ENCODE peak calls at places on chromosome 12, in ten cellular contexts. R is fibroblast of lung, D is natural killer cell, C is omental fat pad, T is brain microvascular endothelial cell, O is glutamatergic neuron, J is IMR-90, F is cardiac muscle cell, X is adrenal gland, I is transverse colon. S is an unnamed sample.

GRCh38 chr12:15752780-15753179 is 36.4 kb downstream of the EPS8 start:
- DNase-seq in R (peak; percentile 59), J (peak; percentile 80), X (no peak), C (no peak), T (no peak), O (no peak), I (no peak), F (peak; percentile 26), D (no peak), S (no peak)

GRCh38 chr12:72053604-72054003 is 115.0 kb downstream of the TPH2 start:
- DNase-seq in R (peak; percentile 39), F (no peak), X (no peak), J (no peak), C (no peak), I (no peak), O (no peak), D (no peak), T (peak; percentile 1), S (no peak)

GRCh38 chr12:88993655-88994054 is 358.6 kb downstream of the DUSP6 start:
- DNase-seq in R (peak; percentile 64), O (no peak), D (no peak), X (no peak), F (peak; percentile 80), I (no peak), C (no peak), J (peak; percentile 83), T (peak; percentile 24), S (peak; percentile 45)

GRCh38 chr12:9617124-9617523 is 9.4 kb upstream of the KLRB1 start:
- DNase-seq in O (no peak), I (no peak), D (no peak), R (no peak), C (no peak), X (no peak), F (no peak), J (no peak), T (no peak), S (no peak)

GRCh38 chr12:98646165-98646764 is 1.2 kb downstream of the APAF1 start:
- DNase-seq in C (no peak), I (no peak), X (no peak), O (no peak), T (no peak), D (no peak), J (peak; percentile 32), R (peak; percentile 54), F (peak; percentile 30), S (no peak)

GRCh38 chr12:48765753-48766162 is 23.1 kb downstream of the ADCY6 start:
- DNase-seq in O (no peak), X (no peak), I (no peak), F (peak; percentile 81), D (no peak), R (no peak), J (peak; percentile 45), T (peak; percentile 38), C (no peak), S (no peak)

GRCh38 chr12:124463341-124463861 is 104.0 kb downstream of the NCOR2 start:
- DNase-seq in C (no peak), J (no peak), X (no peak), D (no peak), I (no peak), F (no peak), R (no peak), O (no peak), T (no peak), S (no peak)

GRCh38 chr12:103960567-103961227 is 5.0 kb upstream of the TDG start:
- DNase-seq in I (no peak), T (no peak), D (no peak), J (no peak), R (no peak), F (no peak), C (no peak), O (no peak), X (no peak), S (no peak)

GRCh38 chr12:44748950-44749468 is 127.1 kb downstream of the NELL2 start:
- DNase-seq in I (no peak), O (no peak), X (no peak), R (no peak), J (no peak), C (no peak), F (no peak), T (no peak), D (no peak), S (no peak)

GRCh38 chr12:109069307-109070231 is 17.2 kb downstream of the USP30 start:
- DNase-seq in F (no peak), O (no peak), T (no peak), J (no peak), C (no peak), R (no peak), I (peak; percentile 81), D (no peak), X (no peak), S (no peak)

GRCh38 chr12:118053071-118053985 is 7.7 kb downstream of the WSB2 start:
- DNase-seq in O (no peak), F (no peak), R (no peak), J (peak; percentile 51), D (no peak), T (no peak), I (no peak), C (no peak), X (no peak), S (no peak)

GRCh38 chr12:29337325-29337724 is 43.6 kb downstream of the ERGIC2 start:
- DNase-seq in F (no peak), J (no peak), X (no peak), D (no peak), O (no peak), T (no peak), C (no peak), I (no peak), R (no peak), S (no peak)

GRCh38 chr12:998020-998874 is 7.2 kb downstream of the ERC1 start:
- DNase-seq in X (peak; percentile 63), F (no peak), T (no peak), D (no peak), C (no peak), J (peak; percentile 21), O (no peak), R (no peak), I (no peak), S (no peak)

GRCh38 chr12:84911331-84912190 is 1.0 kb downstream of the SLC6A15 start:
- DNase-seq in X (no peak), T (peak; percentile 89), I (peak; percentile 22), J (peak; percentile 56), O (peak; percentile 89), C (no peak), D (no peak), F (peak; percentile 81), R (peak; percentile 81), S (peak; percentile 22)

DNA sequence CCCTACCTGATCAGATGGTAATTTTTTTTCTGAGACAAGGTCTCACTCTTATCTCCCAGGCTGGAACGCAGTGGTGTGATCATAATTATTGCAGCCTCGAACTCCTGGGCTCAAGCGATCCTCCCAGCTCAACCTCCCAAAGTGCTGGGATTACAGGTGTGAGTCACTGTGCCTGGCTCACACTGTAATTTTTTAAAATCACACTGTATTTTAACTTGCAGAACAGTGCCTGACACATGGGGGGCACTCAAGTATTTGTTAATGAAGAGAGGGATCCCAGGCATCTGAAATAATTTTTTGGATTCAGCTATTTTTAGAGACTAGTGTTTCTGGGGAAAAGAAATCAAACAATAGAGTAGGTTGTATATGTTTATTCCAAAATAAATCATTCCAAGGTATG is 21.7 kb downstream of the LIMA1 start:
- DNase-seq in R (no peak), C (no peak), J (peak; percentile 28), T (no peak), D (no peak), I (no peak), O (no peak), X (no peak), F (peak; percentile 31), S (no peak)
- TF ChIP-seq CTCF in R (no peak), C (no peak), J (peak; percentile 24), T (no peak), D (no peak), I (no peak), O (no peak), X (no peak), F (peak; percentile 13), S (no peak)

GRCh38 chr12:2640281-2640680 is 154.5 kb upstream of the FKBP4 start:
- DNase-seq in R (no peak), O (no peak), I (peak; percentile 5), J (no peak), X (no peak), D (no peak), T (no peak), F (no peak), C (no peak), S (peak; percentile 38)
- TF ChIP-seq CTCF in R (peak; percentile 22), O (no peak), I (no peak), J (peak; percentile 7), X (no peak), D (no peak), T (peak; percentile 12), F (peak; percentile 16), C (no peak), S (peak; percentile 49)

DNA sequence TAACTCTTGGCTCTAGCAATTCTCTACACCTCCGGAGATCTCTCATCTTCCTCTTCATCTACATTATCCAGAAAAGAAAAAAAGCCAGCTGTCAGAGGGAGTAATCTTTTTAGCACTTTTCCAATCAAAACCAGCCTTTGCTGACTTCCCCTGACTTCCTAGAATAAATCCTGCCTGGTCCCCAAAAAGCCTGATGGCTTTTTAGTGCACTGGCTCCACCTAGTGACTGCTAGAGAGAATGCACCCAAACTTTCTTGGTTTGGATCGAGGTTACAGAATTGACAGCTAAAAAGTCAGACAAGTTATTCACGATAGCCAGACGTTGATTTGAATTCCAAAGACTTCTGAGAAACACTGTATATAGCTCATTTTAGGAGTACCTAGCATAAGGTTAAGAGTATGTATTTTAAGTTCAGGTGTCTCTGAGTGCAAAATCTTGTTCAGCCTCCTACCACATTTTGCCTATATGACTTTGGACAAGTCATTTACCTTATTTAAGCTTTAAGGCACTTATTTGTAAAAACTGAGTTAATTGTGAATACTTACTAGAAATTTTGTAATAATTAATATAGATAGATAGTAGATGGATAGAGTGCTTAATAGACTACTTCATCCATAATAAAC is 185.7 kb upstream of the GRIN2B start:
- DNase-seq in C (no peak), F (peak; percentile 64), T (peak; percentile 46), X (peak; percentile 44), O (peak; percentile 60), R (peak; percentile 18), J (peak; percentile 41), D (no peak), I (peak; percentile 46), S (no peak)
- TF ChIP-seq CTCF in C (peak; percentile 38), F (peak; percentile 96), T (peak; percentile 98), X (peak; percentile 91), O (peak; percentile 93), R (peak; percentile 99), J (peak; percentile 95), D (peak; percentile 97), I (peak; percentile 88), S (peak; percentile 98)

DNA sequence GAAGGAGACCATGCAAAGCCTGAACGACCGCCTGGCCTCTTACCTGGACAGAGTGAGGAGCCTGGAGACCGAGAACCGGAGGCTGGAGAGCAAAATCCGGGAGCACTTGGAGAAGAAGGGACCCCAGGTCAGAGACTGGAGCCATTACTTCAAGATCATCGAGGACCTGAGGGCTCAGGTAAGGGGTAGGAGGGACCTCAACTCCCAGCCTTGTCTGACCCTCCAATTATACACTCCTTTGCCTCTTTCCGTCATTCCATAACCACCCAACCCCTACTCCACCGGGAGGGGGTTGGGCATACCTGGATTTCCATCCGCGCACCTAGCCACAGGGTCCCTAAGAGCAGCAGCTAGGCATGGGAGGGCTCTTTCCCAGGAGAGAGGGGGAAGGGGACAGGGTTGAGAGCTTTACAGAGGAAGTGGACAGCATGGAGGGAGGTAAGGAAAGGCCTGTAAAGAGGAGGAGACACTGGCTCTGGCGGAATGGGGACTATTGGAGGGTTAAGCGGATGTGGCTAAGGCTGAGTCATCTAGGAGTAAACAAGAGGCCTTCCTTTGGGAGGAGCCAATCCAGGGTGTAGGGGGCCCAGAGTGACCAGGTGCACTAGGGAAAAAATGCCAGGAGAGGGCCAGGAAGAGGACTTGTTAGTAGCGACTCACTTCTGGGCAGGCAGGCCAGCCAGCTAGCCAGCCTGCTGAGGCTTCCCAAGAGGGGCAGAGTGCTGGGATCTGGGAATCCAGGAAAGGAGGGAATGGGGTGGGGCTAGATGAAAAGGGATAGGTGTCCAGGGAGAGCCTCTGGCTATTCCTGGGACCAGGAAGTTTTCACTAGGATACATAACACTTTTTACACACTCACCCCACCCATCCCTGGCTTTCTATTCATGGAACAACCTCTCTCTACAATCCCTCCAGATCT is 754 bp downstream of the KRT18 start:
- DNase-seq in I (peak; percentile 85), O (no peak), C (no peak), X (peak; percentile 62), F (peak; percentile 94), J (peak; percentile 95), R (peak; percentile 97), D (no peak), T (peak; percentile 90), S (no peak)
- TF ChIP-seq CTCF in I (no peak), O (no peak), C (no peak), X (no peak), F (no peak), J (no peak), R (no peak), D (no peak), T (no peak), S (no peak)